ENCODE peak calls at places on chromosomes 11 and 22, in nine cellular contexts. One of them, this sample, is unnamed. For H3K4me1, the result is how much of the 10 kb centered on the place peaks cover.

GRCh38 chr11:57649826-57650738 is at the start of gene YPEL4:
- DNase-seq in pancreas: no peak
- DNase-seq in mucosa of descending colon: peak
- DNase-seq in hepatocyte: peak
- DNase-seq in adrenal gland: peak
- DNase-seq in A549: peak
- DNase-seq in left ventricle myocardium inferior: peak
- DNase-seq in psoas muscle: peak
- DNase-seq in lower lobe of right lung: peak
- DNase-seq in this sample: peak

GRCh38 chr11:130877532-130877931 is 38.7 kb downstream of the SNX19 start:
- DNase-seq in pancreas: no peak
- DNase-seq in mucosa of descending colon: no peak
- DNase-seq in hepatocyte: no peak
- DNase-seq in adrenal gland: no peak
- DNase-seq in A549: no peak
- DNase-seq in left ventricle myocardium inferior: no peak
- DNase-seq in psoas muscle: no peak
- DNase-seq in lower lobe of right lung: no peak
- DNase-seq in this sample: no peak

GRCh38 chr11:2547806-2548205 is 103.0 kb downstream of the KCNQ1 start:
- DNase-seq in pancreas: peak
- DNase-seq in mucosa of descending colon: peak
- DNase-seq in hepatocyte: no peak
- DNase-seq in adrenal gland: peak
- DNase-seq in A549: no peak
- DNase-seq in left ventricle myocardium inferior: peak
- DNase-seq in psoas muscle: no peak
- DNase-seq in lower lobe of right lung: peak
- DNase-seq in this sample: no peak

GRCh38 chr11:12088047-12088481 is 22.3 kb upstream of the MICAL2 start:
- DNase-seq in pancreas: no peak
- DNase-seq in mucosa of descending colon: peak
- DNase-seq in hepatocyte: no peak
- DNase-seq in adrenal gland: no peak
- DNase-seq in A549: peak
- DNase-seq in left ventricle myocardium inferior: peak
- DNase-seq in psoas muscle: peak
- DNase-seq in lower lobe of right lung: no peak
- DNase-seq in this sample: peak

GRCh38 chr11:43789700-43790443 is 90.8 kb upstream of the ALKBH3 start:
- DNase-seq in pancreas: no peak
- DNase-seq in mucosa of descending colon: no peak
- DNase-seq in hepatocyte: no peak
- DNase-seq in adrenal gland: no peak
- DNase-seq in A549: peak
- DNase-seq in left ventricle myocardium inferior: no peak
- DNase-seq in psoas muscle: no peak
- DNase-seq in lower lobe of right lung: no peak
- DNase-seq in this sample: no peak

GRCh38 chr11:104522650-104523049 is 358.7 kb upstream of the PDGFD start:
- DNase-seq in pancreas: no peak
- DNase-seq in mucosa of descending colon: no peak
- DNase-seq in hepatocyte: no peak
- DNase-seq in adrenal gland: peak
- DNase-seq in A549: no peak
- DNase-seq in left ventricle myocardium inferior: no peak
- DNase-seq in psoas muscle: no peak
- DNase-seq in lower lobe of right lung: no peak
- DNase-seq in this sample: no peak

GRCh38 chr22:46970411-46971123 is 208.1 kb downstream of the TBC1D22A start:
- DNase-seq in pancreas: no peak
- DNase-seq in mucosa of descending colon: no peak
- DNase-seq in hepatocyte: no peak
- DNase-seq in adrenal gland: no peak
- DNase-seq in A549: no peak
- DNase-seq in left ventricle myocardium inferior: no peak
- DNase-seq in psoas muscle: peak
- DNase-seq in lower lobe of right lung: no peak
- DNase-seq in this sample: no peak

GRCh38 chr11:66011239-66011784 is 496 bp upstream of the CST6 start:
- DNase-seq in pancreas: no peak
- DNase-seq in mucosa of descending colon: peak
- DNase-seq in hepatocyte: peak
- DNase-seq in adrenal gland: peak
- DNase-seq in A549: no peak
- DNase-seq in left ventricle myocardium inferior: no peak
- DNase-seq in psoas muscle: no peak
- DNase-seq in lower lobe of right lung: peak
- DNase-seq in this sample: no peak

GRCh38 chr11:127506647-127507046 is 506.1 kb upstream of the KIRREL3 start:
- DNase-seq in pancreas: no peak
- DNase-seq in mucosa of descending colon: no peak
- DNase-seq in hepatocyte: no peak
- DNase-seq in adrenal gland: no peak
- DNase-seq in A549: no peak
- DNase-seq in left ventricle myocardium inferior: no peak
- DNase-seq in psoas muscle: no peak
- DNase-seq in lower lobe of right lung: no peak
- DNase-seq in this sample: no peak

GRCh38 chr11:71929491-71929890 is 645 bp downstream of the RNF121 start:
- DNase-seq in pancreas: no peak
- DNase-seq in mucosa of descending colon: no peak
- DNase-seq in hepatocyte: no peak
- DNase-seq in adrenal gland: no peak
- DNase-seq in A549: no peak
- DNase-seq in left ventricle myocardium inferior: no peak
- DNase-seq in psoas muscle: no peak
- DNase-seq in lower lobe of right lung: no peak
- DNase-seq in this sample: no peak

GRCh38 chr11:93547768-93548167 is 4.6 kb upstream of the SMCO4 start:
- DNase-seq in pancreas: no peak
- DNase-seq in mucosa of descending colon: no peak
- DNase-seq in hepatocyte: no peak
- DNase-seq in adrenal gland: no peak
- DNase-seq in A549: no peak
- DNase-seq in left ventricle myocardium inferior: no peak
- DNase-seq in psoas muscle: no peak
- DNase-seq in lower lobe of right lung: no peak
- DNase-seq in this sample: no peak

GRCh38 chr22:46072981-46073682 is 77.2 kb upstream of the PPARA start:
- DNase-seq in pancreas: peak
- DNase-seq in mucosa of descending colon: no peak
- DNase-seq in hepatocyte: no peak
- DNase-seq in adrenal gland: no peak
- DNase-seq in A549: no peak
- DNase-seq in left ventricle myocardium inferior: peak
- DNase-seq in psoas muscle: peak
- DNase-seq in lower lobe of right lung: peak
- DNase-seq in this sample: peak

GRCh38 chr11:134856371-134856971 is 444.4 kb upstream of the B3GAT1 start:
- DNase-seq in pancreas: no peak
- DNase-seq in mucosa of descending colon: no peak
- DNase-seq in hepatocyte: no peak
- DNase-seq in adrenal gland: no peak
- DNase-seq in A549: no peak
- DNase-seq in left ventricle myocardium inferior: no peak
- DNase-seq in psoas muscle: no peak
- DNase-seq in lower lobe of right lung: no peak
- DNase-seq in this sample: no peak

GRCh38 chr11:134854391-134854991 is 442.4 kb upstream of the B3GAT1 start:
- DNase-seq in pancreas: no peak
- DNase-seq in mucosa of descending colon: no peak
- DNase-seq in hepatocyte: no peak
- DNase-seq in adrenal gland: no peak
- DNase-seq in A549: no peak
- DNase-seq in left ventricle myocardium inferior: no peak
- DNase-seq in psoas muscle: no peak
- DNase-seq in lower lobe of right lung: no peak
- DNase-seq in this sample: no peak

GRCh38 chr11:134850566-134850965 is 438.5 kb upstream of the B3GAT1 start:
- DNase-seq in pancreas: no peak
- DNase-seq in mucosa of descending colon: no peak
- DNase-seq in hepatocyte: no peak
- DNase-seq in adrenal gland: no peak
- DNase-seq in A549: no peak
- DNase-seq in left ventricle myocardium inferior: no peak
- DNase-seq in psoas muscle: no peak
- DNase-seq in lower lobe of right lung: no peak
- DNase-seq in this sample: no peak

GRCh38 chr11:134857035-134857434 is 445.0 kb upstream of the B3GAT1 start:
- DNase-seq in pancreas: no peak
- DNase-seq in mucosa of descending colon: no peak
- DNase-seq in hepatocyte: no peak
- DNase-seq in adrenal gland: no peak
- DNase-seq in A549: no peak
- DNase-seq in left ventricle myocardium inferior: no peak
- DNase-seq in psoas muscle: no peak
- DNase-seq in lower lobe of right lung: no peak
- DNase-seq in this sample: no peak

GRCh38 chr11:134853972-134854371 is 441.9 kb upstream of the B3GAT1 start:
- DNase-seq in pancreas: no peak
- DNase-seq in mucosa of descending colon: no peak
- DNase-seq in hepatocyte: no peak
- DNase-seq in adrenal gland: no peak
- DNase-seq in A549: no peak
- DNase-seq in left ventricle myocardium inferior: no peak
- DNase-seq in psoas muscle: no peak
- DNase-seq in lower lobe of right lung: no peak
- DNase-seq in this sample: no peak
- H3K4me1 ChIP-seq in pancreas: under half
- H3K4me1 ChIP-seq in mucosa of descending colon: under half
- H3K4me1 ChIP-seq in hepatocyte: under half
- H3K4me1 ChIP-seq in adrenal gland: under half
- H3K4me1 ChIP-seq in A549: under half
- H3K4me1 ChIP-seq in left ventricle myocardium inferior: under half
- H3K4me1 ChIP-seq in psoas muscle: under half
- H3K4me1 ChIP-seq in lower lobe of right lung: under half
- H3K4me1 ChIP-seq in this sample: under half

DNA sequence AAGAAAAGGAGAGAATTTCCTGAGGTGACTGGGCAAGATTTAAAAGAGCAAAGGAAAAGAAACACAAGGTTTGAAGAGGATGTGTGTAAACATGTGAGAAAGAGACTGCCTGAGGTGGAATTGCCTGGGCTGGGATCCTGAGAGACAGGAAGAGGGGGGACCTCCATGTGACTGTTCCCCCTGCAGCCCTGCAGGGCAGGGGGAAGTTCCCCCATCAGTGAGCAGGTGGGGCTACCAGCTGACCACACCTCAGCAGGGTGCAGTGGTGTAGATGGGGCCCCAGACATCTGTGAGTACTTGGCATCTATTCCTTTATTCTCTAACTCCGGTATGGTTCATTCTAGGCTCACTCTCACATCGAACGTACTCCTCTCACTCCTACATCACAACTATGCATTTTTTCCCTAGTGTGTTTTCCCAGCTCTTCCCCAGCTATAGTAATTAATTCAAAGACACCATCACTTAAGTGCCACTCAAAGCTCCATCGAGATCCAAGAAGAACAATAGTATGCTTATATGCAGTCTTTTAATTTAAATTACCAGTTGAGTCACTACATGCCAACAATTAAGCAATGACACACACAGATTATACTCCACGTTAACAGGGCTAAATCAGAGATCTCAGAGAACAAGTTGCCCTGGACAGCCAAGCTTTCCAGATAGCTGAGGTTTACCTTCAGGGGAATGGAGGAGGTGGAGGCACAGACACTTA is 42.7 kb downstream of the LGR4 start:
- DNase-seq in pancreas: no peak
- DNase-seq in mucosa of descending colon: no peak
- DNase-seq in hepatocyte: no peak
- DNase-seq in adrenal gland: no peak
- DNase-seq in A549: no peak
- DNase-seq in left ventricle myocardium inferior: no peak
- DNase-seq in psoas muscle: no peak
- DNase-seq in lower lobe of right lung: no peak
- DNase-seq in this sample: peak
- H3K4me3 ChIP-seq in pancreas: no peak
- H3K4me3 ChIP-seq in mucosa of descending colon: no peak
- H3K4me3 ChIP-seq in hepatocyte: no peak
- H3K4me3 ChIP-seq in adrenal gland: no peak
- H3K4me3 ChIP-seq in A549: no peak
- H3K4me3 ChIP-seq in left ventricle myocardium inferior: no peak
- H3K4me3 ChIP-seq in psoas muscle: no peak
- H3K4me3 ChIP-seq in lower lobe of right lung: no peak
- H3K4me3 ChIP-seq in this sample: no peak

DNA sequence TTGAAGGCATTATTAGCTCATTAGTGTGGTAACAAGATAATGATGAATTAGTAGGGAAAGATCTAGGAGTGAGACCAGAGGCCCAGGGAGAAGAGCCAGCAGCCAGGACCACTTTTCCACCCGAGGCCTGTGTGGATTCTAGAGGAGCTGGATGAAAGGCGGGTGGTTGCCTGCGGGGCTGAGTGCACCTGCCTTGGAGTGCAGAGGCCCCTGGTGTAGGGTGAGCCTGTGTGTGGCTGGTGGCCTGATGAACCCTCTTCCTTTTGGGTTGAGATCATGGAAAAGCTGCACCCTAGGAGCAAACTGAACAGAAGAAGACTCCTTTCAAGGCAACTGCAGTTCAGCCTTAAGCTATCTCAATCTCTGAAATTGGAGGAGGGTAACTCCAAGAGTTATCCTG is 5.9 kb upstream of the TP53AIP1 start:
- DNase-seq in pancreas: no peak
- DNase-seq in mucosa of descending colon: no peak
- DNase-seq in hepatocyte: no peak
- DNase-seq in adrenal gland: peak
- DNase-seq in A549: no peak
- DNase-seq in left ventricle myocardium inferior: no peak
- DNase-seq in psoas muscle: no peak
- DNase-seq in lower lobe of right lung: no peak
- DNase-seq in this sample: no peak
- TF ChIP-seq CTCF in pancreas: no peak
- TF ChIP-seq CTCF in mucosa of descending colon: no peak
- TF ChIP-seq CTCF in hepatocyte: no peak
- TF ChIP-seq CTCF in adrenal gland: peak
- TF ChIP-seq CTCF in A549: no peak
- TF ChIP-seq CTCF in left ventricle myocardium inferior: peak
- TF ChIP-seq CTCF in psoas muscle: no peak
- TF ChIP-seq CTCF in lower lobe of right lung: no peak
- TF ChIP-seq CTCF in this sample: no peak

GRCh38 chr11:118569670-118570069 is 2.5 kb upstream of the ARCN1 start:
- DNase-seq in pancreas: no peak
- DNase-seq in mucosa of descending colon: no peak
- DNase-seq in hepatocyte: no peak
- DNase-seq in adrenal gland: no peak
- DNase-seq in A549: no peak
- DNase-seq in left ventricle myocardium inferior: no peak
- DNase-seq in psoas muscle: no peak
- DNase-seq in lower lobe of right lung: no peak
- DNase-seq in this sample: no peak
- H3K4me1 ChIP-seq in pancreas: under half
- H3K4me1 ChIP-seq in mucosa of descending colon: under half
- H3K4me1 ChIP-seq in hepatocyte: under half
- H3K4me1 ChIP-seq in adrenal gland: under half
- H3K4me1 ChIP-seq in A549: under half
- H3K4me1 ChIP-seq in left ventricle myocardium inferior: under half
- H3K4me1 ChIP-seq in psoas muscle: under half
- H3K4me1 ChIP-seq in lower lobe of right lung: under half
- H3K4me1 ChIP-seq in this sample: under half

This sample was measured in A673.